ENCODE peak calls at places on chromosomes 13 and 19, in ten cellular contexts. E is iPS DF 6.9; G is fibroblast of villous mesenchyme; M is right lobe of liver; W is ecto neural progenitor cell; R is NAMALWA; B is astrocyte; Z is colonic mucosa; S is dorsolateral prefrontal cortex; D is effector memory CD8-positive, alpha-beta T cell. Y is an unnamed sample.

GRCh38 chr19:14347999-14348889 is 33.0 kb upstream of the ADGRE5 start:
- DNase-seq in B (no peak), D (peak; percentile 57), M (peak; percentile 74), Z (peak; percentile 73), W (peak; percentile 86), S (peak; percentile 58), R (peak; percentile 65), E (no peak), G (peak; percentile 49), Y (peak; percentile 81)

GRCh38 chr13:100508996-100509395 is 79.6 kb downstream of the GGACT start:
- DNase-seq in B (no peak), W (no peak), S (no peak), Z (no peak), D (no peak), E (no peak), R (no peak), M (no peak), G (peak; percentile 70), Y (no peak)

GRCh38 chr19:3178973-3179738 is 587 bp downstream of the S1PR4 start:
- DNase-seq in S (no peak), M (peak; percentile 58), R (no peak), G (no peak), B (no peak), W (no peak), Z (no peak), D (no peak), E (no peak), Y (no peak)

GRCh38 chr13:101959016-101959415 is 442.8 kb downstream of the FGF14 start:
- DNase-seq in G (no peak), B (no peak), M (no peak), Z (no peak), W (no peak), E (no peak), R (no peak), S (no peak), D (no peak), Y (no peak)

GRCh38 chr19:808176-808741 is 11.0 kb downstream of the PTBP1 start:
- DNase-seq in S (no peak), M (no peak), B (no peak), R (no peak), D (no peak), Z (no peak), E (no peak), G (no peak), W (no peak), Y (no peak)

GRCh38 chr13:111964411-111965035 is 102.4 kb upstream of the SOX1 start:
- DNase-seq in G (no peak), S (no peak), D (no peak), M (no peak), Z (no peak), R (no peak), B (no peak), W (no peak), E (no peak), Y (no peak)

GRCh38 chr19:45779231-45780145 is 2.8 kb downstream of the DMPK start:
- DNase-seq in B (no peak), R (peak; percentile 92), D (peak; percentile 88), S (no peak), E (no peak), W (peak; percentile 97), G (peak; percentile 55), Z (peak; percentile 98), M (peak; percentile 87), Y (peak; percentile 91)

GRCh38 chr19:33005440-33005839 is 33.4 kb downstream of the FAAP24 start:
- DNase-seq in W (no peak), M (no peak), B (no peak), S (no peak), G (no peak), R (no peak), D (no peak), Z (no peak), E (no peak), Y (peak; percentile 12)

GRCh38 chr13:97875911-97876310 is 77.6 kb upstream of the IPO5 start:
- DNase-seq in B (no peak), D (no peak), R (no peak), G (no peak), S (no peak), Z (no peak), W (no peak), E (no peak), M (no peak), Y (no peak)

GRCh38 chr19:40717880-40718773 is 1.2 kb downstream of the ITPKC start:
- DNase-seq in G (peak; percentile 47), S (no peak), R (peak; percentile 37), M (no peak), E (no peak), W (no peak), B (no peak), Z (peak; percentile 60), D (no peak), Y (peak; percentile 26)

GRCh38 chr19:6533000-6533328 is 2.1 kb downstream of the TNFSF9 start:
- DNase-seq in Z (no peak), S (no peak), B (no peak), D (no peak), M (no peak), R (no peak), W (no peak), E (no peak), G (no peak), Y (no peak)

GRCh38 chr13:95809429-95809828 is 132.5 kb downstream of the DNAJC3 start:
- DNase-seq in Z (no peak), B (no peak), G (no peak), W (no peak), M (no peak), S (no peak), R (no peak), E (no peak), D (no peak), Y (no peak)

GRCh38 chr19:10001899-10002298 is 8.4 kb downstream of the COL5A3 start:
- DNase-seq in G (no peak), M (peak; percentile 87), D (no peak), R (no peak), E (peak; percentile 52), B (no peak), Z (peak; percentile 74), S (no peak), W (no peak), Y (no peak)

GRCh38 chr19:54333586-54334298 is 5.2 kb downstream of the LILRA4 start:
- DNase-seq in E (no peak), R (no peak), M (no peak), G (no peak), W (no peak), D (no peak), S (no peak), B (no peak), Z (no peak), Y (no peak)

GRCh38 chr13:90502143-90502542 is 845.3 kb upstream of the MIR17HG start:
- DNase-seq in S (no peak), G (no peak), D (no peak), W (no peak), Z (no peak), R (no peak), M (no peak), B (no peak), E (no peak), Y (no peak)

GRCh38 chr13:24165746-24166145 is 5.2 kb downstream of the SPATA13 start:
- DNase-seq in S (no peak), M (no peak), E (no peak), W (no peak), Z (no peak), B (peak; percentile 59), G (peak; percentile 59), R (no peak), D (no peak), Y (no peak)

GRCh38 chr19:39557791-39558622 is 18.0 kb upstream of the EID2 start:
- DNase-seq in W (no peak), B (no peak), Z (no peak), S (no peak), D (no peak), M (no peak), R (no peak), E (no peak), G (peak; percentile 14), Y (no peak)

GRCh38 chr19:38693380-38694223 is 46.2 kb downstream of the ACTN4 start:
- DNase-seq in B (peak; percentile 90), S (no peak), M (peak; percentile 60), Z (no peak), E (no peak), G (peak; percentile 76), W (no peak), D (peak; percentile 50), R (no peak), Y (peak; percentile 89)

GRCh38 chr13:34201050-34201913 is 383.3 kb downstream of the RFC3 start:
- DNase-seq in Z (no peak), G (peak; percentile 87), M (no peak), R (no peak), E (no peak), W (no peak), D (no peak), S (no peak), B (peak; percentile 81), Y (no peak)

GRCh38 chr13:107834268-107834667 is 381.1 kb downstream of the LIG4 start:
- DNase-seq in R (no peak), W (no peak), D (no peak), M (no peak), Z (no peak), B (peak; percentile 57), S (no peak), G (no peak), E (no peak), Y (no peak)

GRCh38 chr13:60661514-60661913 is 264.5 kb downstream of the TDRD3 start:
- DNase-seq in E (no peak), Z (no peak), S (no peak), B (no peak), D (no peak), W (peak; percentile 67), M (no peak), G (no peak), R (no peak), Y (no peak)

GRCh38 chr19:18322318-18322758 is 538 bp downstream of the LSM4 start:
- DNase-seq in B (peak; percentile 60), W (peak; percentile 70), M (peak; percentile 59), S (no peak), E (no peak), G (peak; percentile 77), Z (peak; percentile 87), R (peak; percentile 78), D (no peak), Y (peak; percentile 67)

GRCh38 chr19:44863990-44864389 is 17.9 kb downstream of the NECTIN2 start:
- DNase-seq in S (no peak), B (no peak), E (no peak), R (no peak), Z (no peak), M (no peak), W (no peak), D (no peak), G (no peak), Y (no peak)

GRCh38 chr13:36418022-36418805 is 14.1 kb upstream of the CCNA1 start:
- DNase-seq in E (no peak), D (no peak), M (no peak), B (peak; percentile 93), R (no peak), W (no peak), G (peak; percentile 89), S (no peak), Z (no peak), Y (no peak)

GRCh38 chr13:20390526-20391175 is 135.0 kb downstream of the CRYL1 start:
- DNase-seq in G (no peak), R (no peak), E (no peak), S (no peak), D (no peak), Z (no peak), B (no peak), M (no peak), W (no peak), Y (no peak)

GRCh38 chr13:52665325-52665724 is 12.7 kb downstream of the SUGT1 start:
- DNase-seq in B (no peak), Z (no peak), W (no peak), M (no peak), S (no peak), G (peak; percentile 45), E (no peak), R (peak; percentile 51), D (no peak), Y (peak; percentile 20)

GRCh38 chr13:91406619-91407018 is 8.2 kb downstream of the GPC5 start:
- DNase-seq in D (peak; percentile 24), E (peak; percentile 75), B (peak; percentile 21), Z (no peak), S (no peak), W (peak; percentile 55), G (peak; percentile 35), M (no peak), R (peak; percentile 93), Y (peak; percentile 3)

GRCh38 chr19:17829855-17830566 is 8.7 kb upstream of the INSL3 start:
- DNase-seq in R (no peak), S (no peak), G (no peak), Z (peak; percentile 63), M (no peak), W (peak; percentile 86), D (no peak), B (peak; percentile 14), E (peak; percentile 82), Y (peak; percentile 93)

Y was measured in RWPE1.